ENCODE peak calls at places on chromosome 18, in four cellular contexts. O, U, V and C are unnamed samples.

GRCh38 chr18:78865056-78865598 is 114.5 kb upstream of the SALL3 start:
- DNase-seq in O (no peak), U (no peak), V (no peak), C (peak; percentile 73)

GRCh38 chr18:59718108-59719057 is 21.2 kb upstream of the CCBE1 start:
- DNase-seq in O (peak; percentile 92), U (no peak), V (no peak), C (no peak)

GRCh38 chr18:23528580-23529472 is 25.5 kb downstream of the RMC1 start:
- DNase-seq in O (peak; percentile 69), U (no peak), V (no peak), C (no peak)

GRCh38 chr18:61924550-61924949 is 31.7 kb upstream of the RNF152 start:
- DNase-seq in O (no peak), U (no peak), V (no peak), C (no peak)

GRCh38 chr18:3345452-3345851 is 83.5 kb downstream of the MYL12B start:
- DNase-seq in O (no peak), U (no peak), V (no peak), C (no peak)

GRCh38 chr18:13813271-13813849 is 10.6 kb upstream of the MC5R start:
- DNase-seq in O (peak; percentile 4), U (peak; percentile 48), V (no peak), C (peak; percentile 62)

GRCh38 chr18:77059294-77059916 is 73.2 kb downstream of the MBP start:
- DNase-seq in O (no peak), U (no peak), V (no peak), C (peak; percentile 45)

GRCh38 chr18:74951165-74951760 is 257.7 kb downstream of the PTGR3 start:
- DNase-seq in O (peak; percentile 45), U (no peak), V (no peak), C (peak; percentile 86)

GRCh38 chr18:5824370-5824984 is 70.8 kb downstream of the TMEM200C start:
- DNase-seq in O (no peak), U (no peak), V (no peak), C (no peak)

GRCh38 chr18:12776821-12777471 is 74.1 kb downstream of the PSMG2 start:
- DNase-seq in O (no peak), U (no peak), V (no peak), C (no peak)

GRCh38 chr18:36849288-36850011 is 20.5 kb downstream of the KIAA1328 start:
- DNase-seq in O (peak; percentile 11), U (no peak), V (no peak), C (no peak)

DNA sequence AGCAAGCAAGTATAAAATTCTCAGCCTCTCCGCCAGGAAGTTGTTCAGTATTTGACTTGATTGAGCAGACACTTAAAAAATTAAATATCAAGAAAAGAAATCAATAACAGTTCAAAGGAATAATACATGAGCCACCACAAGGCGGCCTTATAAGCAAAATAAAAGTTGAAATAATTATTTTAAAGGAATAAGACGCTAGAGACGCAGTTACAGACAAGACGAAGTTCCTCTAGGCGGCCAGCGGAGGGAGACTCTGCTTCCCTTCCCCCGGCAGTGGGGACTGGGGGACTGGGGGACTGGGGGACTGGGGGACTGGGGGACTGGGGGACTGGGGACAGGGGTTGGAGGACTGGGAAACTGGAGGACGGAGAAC is 524 bp downstream of the CCDC178 start:
- DNase-seq in O (no peak), U (no peak), V (peak; percentile 61), C (peak; percentile 58)
- TF ChIP-seq CTCF in O (peak; percentile 12), U (no peak), V (no peak), C (peak; percentile 66)

GRCh38 chr18:8428951-8429350 is 180.3 kb upstream of the RAB12 start:
- DNase-seq in O (no peak), U (no peak), V (no peak), C (no peak)

GRCh38 chr18:8427339-8427738 is 181.9 kb upstream of the RAB12 start:
- DNase-seq in O (no peak), U (no peak), V (no peak), C (no peak)

GRCh38 chr18:8424917-8425725 is 184.1 kb upstream of the RAB12 start:
- DNase-seq in O (peak; percentile 57), U (no peak), V (no peak), C (no peak)

GRCh38 chr18:8424481-8424880 is 184.8 kb upstream of the RAB12 start:
- DNase-seq in O (no peak), U (no peak), V (no peak), C (no peak)

GRCh38 chr18:8426401-8426800 is 182.8 kb upstream of the RAB12 start:
- DNase-seq in O (no peak), U (no peak), V (no peak), C (no peak)
- TF ChIP-seq CTCF in O (peak; percentile 34), U (no peak), V (no peak), C (no peak)

DNA sequence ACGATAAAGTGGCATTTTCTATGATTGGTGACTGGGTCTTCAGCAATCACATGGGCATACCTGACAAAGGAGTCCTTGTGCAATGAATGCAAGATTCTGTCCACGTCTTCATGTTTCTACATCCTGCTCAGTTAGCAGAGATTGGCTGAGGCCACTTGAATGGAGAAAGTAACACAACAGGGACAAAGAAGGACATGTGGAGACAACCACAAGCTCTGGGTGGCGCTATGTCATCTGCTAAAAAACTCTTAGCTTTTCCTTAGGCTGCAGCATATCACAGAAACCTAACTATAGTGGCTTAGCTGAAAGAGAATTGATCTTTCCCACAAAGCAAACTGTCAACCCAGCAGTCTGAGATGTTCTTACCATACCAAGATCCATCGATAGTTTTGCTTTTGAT is 1109.7 kb downstream of the SOCS6 start:
- DNase-seq in O (no peak), U (no peak), V (no peak), C (no peak)
- TF ChIP-seq CTCF in O (no peak), U (no peak), V (no peak), C (no peak)

GRCh38 chr18:48777737-48778111 is 173.0 kb downstream of the SMAD7 start:
- DNase-seq in O (no peak), U (no peak), V (no peak), C (no peak)
- TF ChIP-seq CTCF in O (no peak), U (no peak), V (no peak), C (no peak)